ENCODE peak calls at places on chromosomes 2 and 18, in eight cellular contexts. K, W, B, F, O, C, Y and J are unnamed samples.

GRCh38 chr2:60855989-60856669 is 25.2 kb upstream of the REL start:
- DNase-seq in K (no peak), F (no peak), O (no peak), C (no peak), Y (no peak), B (no peak), W (no peak), J (no peak)

GRCh38 chr2:39379643-39380524 is 57.2 kb downstream of the MAP4K3 start:
- DNase-seq in B (peak), C (no peak), Y (no peak), W (no peak), O (no peak), F (peak), K (peak), J (no peak)

GRCh38 chr2:177610813-177611212 is 218.2 kb downstream of the AGPS start:
- DNase-seq in Y (no peak), F (no peak), B (no peak), K (no peak), W (no peak), C (no peak), O (no peak), J (no peak)

GRCh38 chr2:207473866-207474251 is 55.9 kb upstream of the CREB1 start:
- DNase-seq in B (no peak), W (no peak), Y (no peak), O (no peak), F (no peak), C (no peak), K (no peak), J (no peak)

GRCh38 chr2:70091364-70091763 is 4.1 kb downstream of the PCBP1 start:
- DNase-seq in C (no peak), F (no peak), W (no peak), K (no peak), B (no peak), O (no peak), Y (no peak), J (no peak)

GRCh38 chr2:238155051-238155760 is 3.6 kb upstream of the ERFE start:
- DNase-seq in W (peak), F (no peak), B (peak), O (peak), K (no peak), C (no peak), Y (peak), J (no peak)

GRCh38 chr2:207083361-207084080 is 82.2 kb downstream of the KLF7 start:
- DNase-seq in C (no peak), F (no peak), W (no peak), Y (no peak), O (no peak), B (no peak), K (no peak), J (no peak)

GRCh38 chr18:55152801-55153200 is 193.5 kb upstream of the CCDC68 start:
- DNase-seq in Y (no peak), C (no peak), W (no peak), K (no peak), O (peak), F (no peak), B (no peak), J (no peak)

GRCh38 chr18:62346327-62347090 is 21.4 kb downstream of the TNFRSF11A start:
- DNase-seq in O (no peak), B (no peak), C (no peak), K (no peak), F (no peak), W (no peak), Y (peak), J (no peak)

GRCh38 chr18:59357928-59358327 is 1.1 kb downstream of the LMAN1 start:
- DNase-seq in W (no peak), B (peak), Y (no peak), C (no peak), O (peak), K (peak), F (no peak), J (no peak)

GRCh38 chr2:36780231-36780808 is 83.8 kb downstream of the VIT start:
- DNase-seq in C (no peak), O (peak), F (peak), Y (no peak), K (peak), B (peak), W (no peak), J (no peak)

GRCh38 chr2:161992526-161992925 is 81.5 kb downstream of the DPP4 start:
- DNase-seq in W (no peak), F (no peak), Y (no peak), K (no peak), O (no peak), B (no peak), C (peak), J (no peak)

GRCh38 chr18:49206717-49207116 is 253.7 kb downstream of the DYM start:
- DNase-seq in Y (no peak), F (no peak), O (no peak), C (no peak), K (no peak), B (peak), W (no peak), J (no peak)

GRCh38 chr2:174325932-174326879 is 8.5 kb upstream of the SP9 start:
- DNase-seq in W (no peak), B (no peak), C (no peak), F (no peak), Y (no peak), O (no peak), K (no peak), J (peak)